ENCODE peak calls at places on chromosomes 12 and 14, in nine cellular contexts. Y, T, W, M, S, I, X, Z and G are unnamed samples.

GRCh38 chr12:117105902-117106301 is 6.7 kb upstream of the TESC start:
- DNase-seq in Y (no peak), T (peak; percentile 81), W (peak; percentile 42), M (peak; percentile 38), S (no peak), I (no peak), X (no peak), Z (peak; percentile 97), G (no peak)

GRCh38 chr12:116880817-116881324 is 370 bp downstream of the HRK start:
- DNase-seq in Y (no peak), T (no peak), W (no peak), M (peak; percentile 11), S (no peak), I (no peak), X (peak; percentile 46), Z (peak; percentile 83), G (peak; percentile 28)

GRCh38 chr14:68685419-68686211 is 107.3 kb downstream of the ZFP36L1 start:
- DNase-seq in Y (no peak), T (no peak), W (peak; percentile 70), M (peak; percentile 85), S (no peak), I (peak; percentile 17), X (peak; percentile 80), Z (peak; percentile 74), G (peak; percentile 79)

GRCh38 chr12:25800101-25800500 is 158.4 kb upstream of the RASSF8 start:
- DNase-seq in Y (no peak), T (no peak), W (no peak), M (no peak), S (no peak), I (no peak), X (no peak), Z (peak; percentile 8), G (no peak)

GRCh38 chr14:58533417-58533816 is 104.3 kb upstream of the DACT1 start:
- DNase-seq in Y (no peak), T (no peak), W (no peak), M (no peak), S (no peak), I (no peak), X (no peak), Z (no peak), G (peak; percentile 60)

GRCh38 chr12:958449-959123 is 9.1 kb upstream of the RAD52 start:
- DNase-seq in Y (no peak), T (no peak), W (no peak), M (no peak), S (no peak), I (no peak), X (no peak), Z (no peak), G (no peak)

GRCh38 chr12:41521872-41522379 is 333.8 kb downstream of the PDZRN4 start:
- DNase-seq in Y (no peak), T (no peak), W (no peak), M (no peak), S (no peak), I (no peak), X (no peak), Z (no peak), G (peak; percentile 91)

GRCh38 chr12:124608451-124608870 is 41.0 kb upstream of the NCOR2 start:
- DNase-seq in Y (no peak), T (no peak), W (no peak), M (no peak), S (no peak), I (no peak), X (peak; percentile 41), Z (no peak), G (no peak)

GRCh38 chr14:99817331-99817730 is 24.1 kb downstream of the EML1 start:
- DNase-seq in Y (no peak), T (no peak), W (no peak), M (no peak), S (no peak), I (no peak), X (no peak), Z (no peak), G (no peak)

GRCh38 chr12:57240926-57241555 is 9.9 kb downstream of the STAC3 start:
- DNase-seq in Y (no peak), T (no peak), W (no peak), M (no peak), S (no peak), I (no peak), X (peak; percentile 54), Z (no peak), G (peak; percentile 56)